ENCODE peak calls at places on chromosomes 3 and 15, in seven cellular contexts. One of them, this sample, is unnamed.

GRCh38 chr15:89781055-89781454 is 4.9 kb downstream of the MESP2 start:
- DNase-seq in stomach: no peak
- DNase-seq in A549: no peak
- DNase-seq in K562: no peak
- DNase-seq in tibial nerve: no peak
- DNase-seq in ovary: no peak
- DNase-seq in suprapubic skin: no peak
- DNase-seq in this sample: no peak

GRCh38 chr3:78969483-78969882 is 798.3 kb downstream of the ROBO1 start:
- DNase-seq in stomach: no peak
- DNase-seq in A549: no peak
- DNase-seq in K562: no peak
- DNase-seq in tibial nerve: no peak
- DNase-seq in ovary: no peak
- DNase-seq in suprapubic skin: no peak
- DNase-seq in this sample: no peak

GRCh38 chr3:194496217-194496881 is 9.5 kb upstream of the ATP13A3 start:
- DNase-seq in stomach: no peak
- DNase-seq in A549: no peak
- DNase-seq in K562: no peak
- DNase-seq in tibial nerve: no peak
- DNase-seq in ovary: no peak
- DNase-seq in suprapubic skin: no peak
- DNase-seq in this sample: no peak

GRCh38 chr3:8911781-8912180 is 51.5 kb downstream of the RAD18 start:
- DNase-seq in stomach: no peak
- DNase-seq in A549: no peak
- DNase-seq in K562: no peak
- DNase-seq in tibial nerve: no peak
- DNase-seq in ovary: no peak
- DNase-seq in suprapubic skin: no peak
- DNase-seq in this sample: no peak

GRCh38 chr3:185732782-185733181 is 92.1 kb downstream of the IGF2BP2 start:
- DNase-seq in stomach: no peak
- DNase-seq in A549: no peak
- DNase-seq in K562: no peak
- DNase-seq in tibial nerve: no peak
- DNase-seq in ovary: no peak
- DNase-seq in suprapubic skin: no peak
- DNase-seq in this sample: no peak

GRCh38 chr3:46849098-46849631 is 14.1 kb downstream of the MYL3 start:
- DNase-seq in stomach: peak
- DNase-seq in A549: no peak
- DNase-seq in K562: no peak
- DNase-seq in tibial nerve: no peak
- DNase-seq in ovary: no peak
- DNase-seq in suprapubic skin: no peak
- DNase-seq in this sample: no peak

GRCh38 chr15:32994810-32995424 is 199.6 kb downstream of the FMN1 start:
- DNase-seq in stomach: no peak
- DNase-seq in A549: peak
- DNase-seq in K562: peak
- DNase-seq in tibial nerve: no peak
- DNase-seq in ovary: no peak
- DNase-seq in suprapubic skin: no peak
- DNase-seq in this sample: no peak

GRCh38 chr15:45399381-45400212 is 21.3 kb upstream of the GATM start:
- DNase-seq in stomach: no peak
- DNase-seq in A549: peak
- DNase-seq in K562: peak
- DNase-seq in tibial nerve: no peak
- DNase-seq in ovary: no peak
- DNase-seq in suprapubic skin: no peak
- DNase-seq in this sample: no peak

GRCh38 chr3:4744405-4745239 is 234.6 kb upstream of the BHLHE40 start:
- DNase-seq in stomach: no peak
- DNase-seq in A549: peak
- DNase-seq in K562: no peak
- DNase-seq in tibial nerve: no peak
- DNase-seq in ovary: no peak
- DNase-seq in suprapubic skin: no peak
- DNase-seq in this sample: no peak

GRCh38 chr3:33006571-33007286 is 55.3 kb downstream of the CCR4 start:
- DNase-seq in stomach: no peak
- DNase-seq in A549: no peak
- DNase-seq in K562: no peak
- DNase-seq in tibial nerve: no peak
- DNase-seq in ovary: no peak
- DNase-seq in suprapubic skin: no peak
- DNase-seq in this sample: no peak

GRCh38 chr15:43521419-43521818 is 4.0 kb downstream of the MAP1A start:
- DNase-seq in stomach: no peak
- DNase-seq in A549: no peak
- DNase-seq in K562: no peak
- DNase-seq in tibial nerve: no peak
- DNase-seq in ovary: no peak
- DNase-seq in suprapubic skin: no peak
- DNase-seq in this sample: no peak

GRCh38 chr3:94978076-94978475 is 915.2 kb downstream of the NSUN3 start:
- DNase-seq in stomach: no peak
- DNase-seq in A549: no peak
- DNase-seq in K562: no peak
- DNase-seq in tibial nerve: no peak
- DNase-seq in ovary: no peak
- DNase-seq in suprapubic skin: no peak
- DNase-seq in this sample: no peak

GRCh38 chr3:46907960-46908293 is 30.4 kb downstream of the PTH1R start:
- DNase-seq in stomach: no peak
- DNase-seq in A549: no peak
- DNase-seq in K562: no peak
- DNase-seq in tibial nerve: no peak
- DNase-seq in ovary: no peak
- DNase-seq in suprapubic skin: no peak
- DNase-seq in this sample: no peak

GRCh38 chr15:92878593-92879053 is 21.5 kb upstream of the CHD2 start:
- DNase-seq in stomach: no peak
- DNase-seq in A549: no peak
- DNase-seq in K562: peak
- DNase-seq in tibial nerve: no peak
- DNase-seq in ovary: no peak
- DNase-seq in suprapubic skin: no peak
- DNase-seq in this sample: no peak

GRCh38 chr3:95971573-95971972 is 842.8 kb upstream of the EPHA6 start:
- DNase-seq in stomach: no peak
- DNase-seq in A549: no peak
- DNase-seq in K562: no peak
- DNase-seq in tibial nerve: peak
- DNase-seq in ovary: no peak
- DNase-seq in suprapubic skin: no peak
- DNase-seq in this sample: no peak

DNA sequence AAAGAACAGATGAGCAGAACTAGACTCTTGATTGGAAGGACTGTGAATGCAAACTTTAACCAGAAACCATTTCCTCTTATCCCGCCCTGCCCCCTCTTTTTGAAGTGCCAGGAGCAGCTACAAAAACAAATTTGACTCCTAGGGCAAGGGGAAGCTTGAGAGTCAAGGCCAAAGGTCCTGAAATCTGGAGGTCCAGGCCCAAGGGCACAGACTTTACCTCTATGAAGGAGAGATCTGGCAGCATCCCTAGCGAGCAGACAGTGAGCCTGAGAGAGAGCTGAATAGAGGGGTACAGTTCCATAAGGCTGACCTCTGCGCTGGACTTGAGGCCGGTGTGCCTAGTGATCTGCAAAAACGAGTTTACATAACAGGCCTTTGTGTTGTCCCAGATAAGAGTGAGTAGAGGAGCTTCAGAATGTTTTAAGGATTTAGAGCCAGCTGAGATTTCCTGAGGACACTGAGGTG is 5.1 kb downstream of the RAB43 start:
- DNase-seq in stomach: no peak
- DNase-seq in A549: no peak
- DNase-seq in K562: no peak
- DNase-seq in tibial nerve: no peak
- DNase-seq in ovary: no peak
- DNase-seq in suprapubic skin: no peak
- DNase-seq in this sample: no peak
- TF ChIP-seq EP300 in stomach: no peak
- TF ChIP-seq EP300 in A549: no peak
- TF ChIP-seq EP300 in K562: peak
- TF ChIP-seq EP300 in tibial nerve: no peak
- TF ChIP-seq EP300 in ovary: no peak
- TF ChIP-seq EP300 in suprapubic skin: no peak
- TF ChIP-seq EP300 in this sample: no peak

GRCh38 chr3:149129326-149130123 is at the start of gene HPS3:
- DNase-seq in stomach: peak
- DNase-seq in A549: peak
- DNase-seq in K562: peak
- DNase-seq in tibial nerve: peak
- DNase-seq in ovary: peak
- DNase-seq in suprapubic skin: peak
- DNase-seq in this sample: peak
- TF ChIP-seq EP300 in stomach: peak
- TF ChIP-seq EP300 in A549: no peak
- TF ChIP-seq EP300 in K562: no peak
- TF ChIP-seq EP300 in tibial nerve: peak
- TF ChIP-seq EP300 in ovary: no peak
- TF ChIP-seq EP300 in suprapubic skin: no peak
- TF ChIP-seq EP300 in this sample: no peak

DNA sequence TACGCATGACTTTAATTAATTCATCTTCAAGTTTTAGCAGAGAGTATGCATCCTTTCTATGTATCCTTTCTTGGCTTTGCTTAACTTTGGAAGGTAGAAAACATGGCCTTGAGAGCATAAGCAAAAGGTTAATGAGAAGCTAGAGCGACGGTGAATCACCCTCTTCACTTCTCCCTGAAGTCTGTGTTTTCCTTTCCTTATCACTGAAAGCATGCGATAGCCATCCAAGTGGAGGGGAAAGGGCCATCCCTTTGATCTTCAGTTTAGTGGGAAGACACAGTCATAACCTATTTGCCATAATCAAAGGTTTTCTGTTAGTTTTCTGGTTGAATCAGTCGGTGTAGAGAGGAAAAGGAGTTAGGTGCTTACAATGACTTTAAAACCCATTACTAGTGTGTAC is 354.0 kb upstream of the ROBO2 start:
- DNase-seq in stomach: no peak
- DNase-seq in A549: no peak
- DNase-seq in K562: no peak
- DNase-seq in tibial nerve: no peak
- DNase-seq in ovary: no peak
- DNase-seq in suprapubic skin: no peak
- DNase-seq in this sample: no peak
- TF ChIP-seq EP300 in stomach: no peak
- TF ChIP-seq EP300 in A549: no peak
- TF ChIP-seq EP300 in K562: no peak
- TF ChIP-seq EP300 in tibial nerve: no peak
- TF ChIP-seq EP300 in ovary: no peak
- TF ChIP-seq EP300 in suprapubic skin: no peak
- TF ChIP-seq EP300 in this sample: no peak

GRCh38 chr3:30476373-30477082 is 129.9 kb upstream of the TGFBR2 start:
- DNase-seq in stomach: no peak
- DNase-seq in A549: peak
- DNase-seq in K562: no peak
- DNase-seq in tibial nerve: no peak
- DNase-seq in ovary: no peak
- DNase-seq in suprapubic skin: no peak
- DNase-seq in this sample: no peak
- TF ChIP-seq EP300 in stomach: no peak
- TF ChIP-seq EP300 in A549: peak
- TF ChIP-seq EP300 in K562: no peak
- TF ChIP-seq EP300 in tibial nerve: peak
- TF ChIP-seq EP300 in ovary: no peak
- TF ChIP-seq EP300 in suprapubic skin: no peak
- TF ChIP-seq EP300 in this sample: no peak

This sample was measured in sigmoid colon.